ENCODE peak calls at places on chromosomes 11 and 22, in nine cellular contexts. X is psoas muscle, K is mammary epithelial cell, J is GM23248, Y is left ventricle myocardium inferior, Z is GM23338, S is mucosa of descending colon, W is OCI-LY7, G is IMR-90. D is an unnamed sample.
A peak's percentile ranks its signal among the peaks of the same experiment; 100 is the strongest.

GRCh38 chr22:45612451-45612901 is 59.2 kb upstream of the ATXN10 start:
- DNase-seq in X (peak; percentile 82), K (peak; percentile 91), J (peak; percentile 94), Y (peak; percentile 62), Z (no peak), S (no peak), W (no peak), G (peak; percentile 80), D (no peak)

GRCh38 chr11:2460540-2461252 is 15.9 kb downstream of the KCNQ1 start:
- DNase-seq in X (no peak), K (no peak), J (no peak), Y (no peak), Z (no peak), S (peak; percentile 48), W (no peak), G (no peak), D (no peak)

GRCh38 chr11:60469723-60470122 is 14.1 kb downstream of the MS4A1 start:
- DNase-seq in X (no peak), K (no peak), J (no peak), Y (no peak), Z (no peak), S (no peak), W (peak; percentile 33), G (no peak), D (no peak)

GRCh38 chr11:125869526-125869925 is 17.9 kb upstream of the HYLS1 start:
- DNase-seq in X (no peak), K (no peak), J (peak; percentile 18), Y (no peak), Z (no peak), S (no peak), W (no peak), G (no peak), D (no peak)

GRCh38 chr22:48782817-48783511 is 1044.7 kb downstream of the BRD1 start:
- DNase-seq in X (no peak), K (no peak), J (no peak), Y (no peak), Z (no peak), S (no peak), W (peak; percentile 24), G (no peak), D (no peak)

GRCh38 chr11:117803896-117804295 is 6.9 kb upstream of the DSCAML1 start:
- DNase-seq in X (no peak), K (no peak), J (no peak), Y (no peak), Z (no peak), S (no peak), W (no peak), G (no peak), D (no peak)

GRCh38 chr11:4038973-4039372 is 55.6 kb upstream of the RRM1 start:
- DNase-seq in X (no peak), K (peak; percentile 21), J (peak; percentile 54), Y (no peak), Z (no peak), S (no peak), W (no peak), G (peak; percentile 71), D (no peak)

GRCh38 chr22:31082606-31083376 is 1.7 kb downstream of the SMTN start:
- DNase-seq in X (peak; percentile 67), K (peak; percentile 62), J (peak; percentile 87), Y (peak; percentile 79), Z (peak; percentile 79), S (peak; percentile 91), W (peak; percentile 55), G (peak; percentile 64), D (no peak)

GRCh38 chr22:27116295-27116694 is 458.9 kb downstream of the MIAT start:
- DNase-seq in X (no peak), K (no peak), J (no peak), Y (no peak), Z (no peak), S (no peak), W (no peak), G (no peak), D (no peak)

GRCh38 chr22:27114186-27114585 is 456.8 kb downstream of the MIAT start:
- DNase-seq in X (no peak), K (no peak), J (no peak), Y (no peak), Z (no peak), S (no peak), W (no peak), G (no peak), D (no peak)

GRCh38 chr22:27113211-27114030 is 456.0 kb downstream of the MIAT start:
- DNase-seq in X (peak; percentile 56), K (peak; percentile 95), J (peak; percentile 95), Y (peak; percentile 60), Z (no peak), S (peak; percentile 42), W (no peak), G (peak; percentile 97), D (no peak)

GRCh38 chr22:27115816-27116256 is 458.4 kb downstream of the MIAT start:
- DNase-seq in X (no peak), K (peak; percentile 73), J (peak; percentile 83), Y (no peak), Z (no peak), S (peak; percentile 30), W (no peak), G (peak; percentile 87), D (no peak)

GRCh38 chr22:27115410-27115809 is 458.0 kb downstream of the MIAT start:
- DNase-seq in X (no peak), K (no peak), J (no peak), Y (no peak), Z (no peak), S (no peak), W (no peak), G (no peak), D (no peak)
- H3K4me1 ChIP-seq in X (no peaks in the 10 kb centered on the region), K (no peaks in the 10 kb centered on the region), J (peaks cover 50% of the 10 kb centered on the region), Y (no peaks in the 10 kb centered on the region), Z (no peaks in the 10 kb centered on the region), S (no peaks in the 10 kb centered on the region), W (no peaks in the 10 kb centered on the region), G (peaks cover 19% of the 10 kb centered on the region), D (peaks cover 18% of the 10 kb centered on the region)

GRCh38 chr11:13702071-13702470 is 33.6 kb downstream of the FAR1 start:
- DNase-seq in X (no peak), K (no peak), J (no peak), Y (no peak), Z (no peak), S (no peak), W (no peak), G (no peak), D (no peak)
- H3K4me1 ChIP-seq in X (no peaks in the 10 kb centered on the region), K (no peaks in the 10 kb centered on the region), J (no peaks in the 10 kb centered on the region), Y (no peaks in the 10 kb centered on the region), Z (peaks cover 15% of the 10 kb centered on the region), S (peaks cover 11% of the 10 kb centered on the region), W (no peaks in the 10 kb centered on the region), G (no peaks in the 10 kb centered on the region), D (no peaks in the 10 kb centered on the region)

GRCh38 chr11:96049426-96049825 is 125.5 kb upstream of the MTMR2 start:
- DNase-seq in X (no peak), K (peak; percentile 35), J (peak; percentile 90), Y (no peak), Z (no peak), S (no peak), W (no peak), G (peak; percentile 76), D (no peak)

GRCh38 chr11:96045622-96046456 is 121.9 kb upstream of the MTMR2 start:
- DNase-seq in X (peak; percentile 29), K (no peak), J (peak; percentile 87), Y (peak; percentile 21), Z (peak; percentile 86), S (no peak), W (no peak), G (peak; percentile 63), D (no peak)

GRCh38 chr11:96044747-96045146 is 120.8 kb upstream of the MTMR2 start:
- DNase-seq in X (no peak), K (no peak), J (no peak), Y (no peak), Z (no peak), S (no peak), W (no peak), G (no peak), D (no peak)

DNA sequence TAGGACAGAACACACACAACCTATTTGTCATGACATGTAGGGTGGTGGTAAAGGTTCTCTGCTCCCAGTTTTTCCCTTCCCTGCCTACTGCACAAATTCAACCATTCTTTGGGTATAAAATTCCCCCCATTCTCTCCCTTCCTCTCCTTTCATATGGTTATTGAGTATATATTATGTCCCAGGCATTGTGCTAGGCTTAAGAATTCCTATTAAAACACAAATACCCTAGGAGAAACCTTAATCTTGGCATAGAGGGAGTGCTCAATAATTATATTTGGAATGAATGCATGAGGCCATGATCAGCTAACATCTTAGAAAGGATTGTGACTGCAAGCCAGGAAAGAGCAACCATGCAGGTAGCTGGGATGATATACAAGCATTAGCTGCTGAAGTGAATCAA is 120.4 kb upstream of the MTMR2 start:
- DNase-seq in X (no peak), K (no peak), J (no peak), Y (no peak), Z (no peak), S (no peak), W (no peak), G (no peak), D (no peak)
- H3K4me1 ChIP-seq in X (no peaks in the 10 kb centered on the region), K (no peaks in the 10 kb centered on the region), J (peaks cover 31% of the 10 kb centered on the region), Y (peaks cover 27% of the 10 kb centered on the region), Z (peaks cover 13% of the 10 kb centered on the region), S (no peaks in the 10 kb centered on the region), W (no peaks in the 10 kb centered on the region), G (peaks cover 6% of the 10 kb centered on the region), D (no peaks in the 10 kb centered on the region)

GRCh38 chr11:114179234-114179941 is 116.8 kb upstream of the NNMT start:
- DNase-seq in X (peak; percentile 82), K (no peak), J (no peak), Y (peak; percentile 83), Z (no peak), S (peak; percentile 75), W (peak; percentile 26), G (no peak), D (peak; percentile 60)

GRCh38 chr11:114178656-114179055 is 117.5 kb upstream of the NNMT start:
- DNase-seq in X (no peak), K (no peak), J (no peak), Y (no peak), Z (no peak), S (no peak), W (no peak), G (no peak), D (no peak)

GRCh38 chr11:114181195-114181594 is 115.0 kb upstream of the NNMT start:
- DNase-seq in X (no peak), K (no peak), J (no peak), Y (no peak), Z (no peak), S (no peak), W (no peak), G (no peak), D (no peak)

GRCh38 chr11:114181752-114182151 is 114.4 kb upstream of the NNMT start:
- DNase-seq in X (peak; percentile 26), K (no peak), J (no peak), Y (no peak), Z (no peak), S (no peak), W (no peak), G (no peak), D (no peak)

DNA sequence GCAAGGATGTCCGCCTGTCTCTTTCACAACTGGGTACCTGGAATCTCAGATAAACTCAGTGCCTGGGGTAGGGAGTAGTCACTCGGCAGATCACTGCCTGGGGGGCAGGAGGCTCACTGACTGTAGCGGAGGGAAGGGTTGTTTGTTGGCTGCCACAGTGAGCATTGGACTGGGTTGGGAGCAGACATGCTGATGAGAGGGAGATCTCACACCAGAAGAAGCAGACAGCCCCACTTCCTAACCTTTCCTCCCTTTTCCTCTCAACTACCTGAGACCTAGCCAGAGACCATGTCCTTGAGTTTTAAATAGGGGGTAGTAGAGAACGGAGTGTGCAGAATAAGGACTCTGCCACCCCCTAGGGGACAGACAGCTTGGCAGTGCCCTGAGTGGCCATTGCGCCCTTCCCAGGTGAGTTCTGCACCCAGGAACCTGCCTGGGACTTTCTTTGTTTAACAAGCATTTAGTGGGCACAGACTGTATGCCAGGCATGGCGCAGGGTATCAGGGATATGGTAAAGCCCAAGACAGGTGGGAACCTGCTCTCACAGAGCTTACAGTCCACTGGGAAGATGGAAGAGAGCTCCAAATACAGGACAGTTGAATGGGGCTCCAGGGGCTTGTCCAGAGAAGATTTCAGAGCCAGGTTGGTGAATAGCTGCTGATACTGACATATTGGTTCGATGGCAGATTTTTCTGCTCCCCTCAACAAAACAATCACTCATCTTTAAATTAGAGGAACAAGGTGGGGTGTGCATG is 115.7 kb upstream of the NNMT start:
- DNase-seq in X (peak; percentile 30), K (no peak), J (peak; percentile 31), Y (no peak), Z (peak; percentile 74), S (peak; percentile 87), W (peak; percentile 74), G (no peak), D (peak; percentile 70)
- H3K4me1 ChIP-seq in X (peaks cover 95% of the 10 kb centered on the region), K (no peaks in the 10 kb centered on the region), J (no peaks in the 10 kb centered on the region), Y (peaks cover 96% of the 10 kb centered on the region), Z (no peaks in the 10 kb centered on the region), S (peaks cover 58% of the 10 kb centered on the region), W (peaks cover 33% of the 10 kb centered on the region), G (no peaks in the 10 kb centered on the region), D (peaks cover 8% of the 10 kb centered on the region)

D was measured in right lobe of liver.